ENCODE peak calls at places on chromosomes 3 and 15, in seven cellular contexts. D is aorta, V is mucosa of descending colon, K is ovary, S is MM.1S, C is heart right ventricle, G is transverse colon. I is an unnamed sample.

GRCh38 chr3:31448035-31448881 is 84.5 kb upstream of the STT3B start:
- DNase-seq in D (no peak), V (peak; percentile 63), K (no peak), S (peak; percentile 70), C (no peak), G (peak; percentile 35), I (no peak)

GRCh38 chr15:40118473-40118872 is 9.8 kb upstream of the BMF start:
- DNase-seq in D (no peak), V (no peak), K (no peak), S (no peak), C (no peak), G (no peak), I (no peak)

GRCh38 chr3:56878046-56878445 is 76.3 kb upstream of the ARHGEF3 start:
- DNase-seq in D (no peak), V (no peak), K (no peak), S (no peak), C (peak; percentile 53), G (no peak), I (no peak)

GRCh38 chr15:76377217-76377616 is 40.6 kb downstream of the ISL2 start:
- DNase-seq in D (no peak), V (no peak), K (no peak), S (no peak), C (no peak), G (no peak), I (no peak)

GRCh38 chr15:25541228-25541627 is 102.4 kb upstream of the UBE3A start:
- DNase-seq in D (no peak), V (no peak), K (no peak), S (no peak), C (no peak), G (no peak), I (no peak)

GRCh38 chr3:52233968-52234367 is 5.0 kb downstream of the TWF2 start:
- DNase-seq in D (no peak), V (no peak), K (no peak), S (no peak), C (peak; percentile 73), G (no peak), I (peak; percentile 74)

GRCh38 chr15:90947577-90948357 is 6.9 kb upstream of the RCCD1 start:
- DNase-seq in D (no peak), V (no peak), K (no peak), S (no peak), C (no peak), G (no peak), I (no peak)

GRCh38 chr3:140972833-140973232 is 31.2 kb downstream of the SLC25A36 start:
- DNase-seq in D (no peak), V (no peak), K (no peak), S (peak; percentile 25), C (no peak), G (no peak), I (no peak)

GRCh38 chr3:49614936-49615335 is 59.2 kb upstream of the APEH start:
- DNase-seq in D (no peak), V (no peak), K (no peak), S (no peak), C (no peak), G (no peak), I (no peak)

GRCh38 chr3:132210476-132211346 is 106.5 kb upstream of the ACP3 start:
- DNase-seq in D (no peak), V (peak; percentile 73), K (no peak), S (peak; percentile 50), C (no peak), G (peak; percentile 64), I (no peak)

GRCh38 chr15:63950911-63951481 is 95.3 kb downstream of the DAPK2 start:
- DNase-seq in D (no peak), V (no peak), K (no peak), S (no peak), C (no peak), G (no peak), I (no peak)

GRCh38 chr3:14143271-14143605 is 18.4 kb downstream of the TMEM43 start:
- DNase-seq in D (no peak), V (no peak), K (no peak), S (no peak), C (no peak), G (no peak), I (no peak)

GRCh38 chr15:68586274-68586961 is 7.6 kb downstream of the CORO2B start:
- DNase-seq in D (no peak), V (no peak), K (no peak), S (no peak), C (no peak), G (no peak), I (no peak)

GRCh38 chr3:71464613-71465012 is 118.9 kb downstream of the FOXP1 start:
- DNase-seq in D (no peak), V (no peak), K (no peak), S (no peak), C (no peak), G (no peak), I (no peak)

GRCh38 chr3:120204338-120204737 is 80.7 kb downstream of the GPR156 start:
- DNase-seq in D (no peak), V (no peak), K (no peak), S (no peak), C (no peak), G (no peak), I (no peak)

GRCh38 chr3:142987707-142988106 is 13.7 kb upstream of the U2SURP start:
- DNase-seq in D (no peak), V (no peak), K (no peak), S (peak; percentile 83), C (peak; percentile 22), G (no peak), I (peak; percentile 75)

GRCh38 chr15:45157056-45157455 is 27.3 kb downstream of the DUOX1 start:
- DNase-seq in D (no peak), V (no peak), K (no peak), S (no peak), C (no peak), G (no peak), I (no peak)

GRCh38 chr3:87626471-87626995 is 350.1 kb upstream of the POU1F1 start:
- DNase-seq in D (no peak), V (no peak), K (no peak), S (no peak), C (no peak), G (no peak), I (no peak)

GRCh38 chr3:147616998-147617619 is 207.9 kb downstream of the ZIC1 start:
- DNase-seq in D (no peak), V (no peak), K (no peak), S (peak; percentile 41), C (no peak), G (no peak), I (no peak)

GRCh38 chr3:50172615-50173220 is 17.6 kb downstream of the SEMA3F start:
- DNase-seq in D (no peak), V (no peak), K (no peak), S (no peak), C (peak; percentile 53), G (no peak), I (peak; percentile 11)

GRCh38 chr15:92909131-92909781 is 9.1 kb downstream of the CHD2 start:
- DNase-seq in D (no peak), V (no peak), K (no peak), S (no peak), C (no peak), G (no peak), I (no peak)

GRCh38 chr3:141972394-141972793 is 96.0 kb downstream of the ATP1B3 start:
- DNase-seq in D (no peak), V (no peak), K (no peak), S (no peak), C (no peak), G (no peak), I (no peak)

GRCh38 chr15:22786868-22787698 is 639 bp downstream of the NIPA1 start:
- DNase-seq in D (no peak), V (peak; percentile 64), K (no peak), S (peak; percentile 37), C (no peak), G (peak; percentile 30), I (no peak)

GRCh38 chr15:43125095-43125661 is 8.2 kb upstream of the TMEM62 start:
- DNase-seq in D (no peak), V (no peak), K (no peak), S (no peak), C (no peak), G (no peak), I (no peak)

GRCh38 chr3:11371758-11372157 is 99.6 kb downstream of the ATG7 start:
- DNase-seq in D (no peak), V (no peak), K (no peak), S (no peak), C (no peak), G (no peak), I (no peak)

GRCh38 chr3:136840252-136840651 is 21.3 kb downstream of the SLC35G2 start:
- DNase-seq in D (no peak), V (no peak), K (no peak), S (no peak), C (no peak), G (no peak), I (no peak)
- H3K4me1 ChIP-seq in D (peaks cover 5% of the 10 kb centered on the region), V (no peaks in the 10 kb centered on the region), K (no peaks in the 10 kb centered on the region), S (peaks cover 5% of the 10 kb centered on the region), C (peaks cover 38% of the 10 kb centered on the region), G (peaks cover 6% of the 10 kb centered on the region), I (peaks cover 12% of the 10 kb centered on the region)

DNA sequence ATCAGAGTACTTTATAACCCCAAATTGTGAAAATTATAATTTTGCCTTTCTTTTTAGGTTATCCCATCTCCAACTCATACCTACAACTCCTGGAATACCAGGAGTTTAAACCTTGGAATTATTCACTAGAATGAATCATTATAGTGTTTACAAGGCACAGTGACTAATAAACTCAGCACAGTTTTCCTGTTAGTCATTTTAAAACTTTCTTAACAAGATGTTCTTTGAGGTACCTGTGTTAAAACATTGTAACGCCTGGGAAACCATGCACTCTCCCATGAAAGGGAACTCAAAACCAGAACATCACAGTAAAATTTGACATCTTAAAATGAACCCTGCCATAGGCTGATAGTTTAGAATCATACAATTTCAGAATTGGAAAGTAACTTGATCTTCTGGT is 132.4 kb upstream of the OSTN start:
- DNase-seq in D (no peak), V (no peak), K (no peak), S (no peak), C (no peak), G (no peak), I (no peak)
- H3K4me1 ChIP-seq in D (no peaks in the 10 kb centered on the region), V (no peaks in the 10 kb centered on the region), K (no peaks in the 10 kb centered on the region), S (no peaks in the 10 kb centered on the region), C (no peaks in the 10 kb centered on the region), G (no peaks in the 10 kb centered on the region), I (no peaks in the 10 kb centered on the region)

GRCh38 chr3:37668431-37668830 is 193.2 kb upstream of the CTDSPL start:
- DNase-seq in D (peak; percentile 66), V (no peak), K (peak; percentile 44), S (no peak), C (peak; percentile 46), G (no peak), I (peak; percentile 28)
- H3K4me1 ChIP-seq in D (peaks cover 3% of the 10 kb centered on the region), V (peaks cover 15% of the 10 kb centered on the region), K (peaks cover 12% of the 10 kb centered on the region), S (no peaks in the 10 kb centered on the region), C (peaks cover 73% of the 10 kb centered on the region), G (peaks cover 27% of the 10 kb centered on the region), I (peaks cover 14% of the 10 kb centered on the region)

DNA sequence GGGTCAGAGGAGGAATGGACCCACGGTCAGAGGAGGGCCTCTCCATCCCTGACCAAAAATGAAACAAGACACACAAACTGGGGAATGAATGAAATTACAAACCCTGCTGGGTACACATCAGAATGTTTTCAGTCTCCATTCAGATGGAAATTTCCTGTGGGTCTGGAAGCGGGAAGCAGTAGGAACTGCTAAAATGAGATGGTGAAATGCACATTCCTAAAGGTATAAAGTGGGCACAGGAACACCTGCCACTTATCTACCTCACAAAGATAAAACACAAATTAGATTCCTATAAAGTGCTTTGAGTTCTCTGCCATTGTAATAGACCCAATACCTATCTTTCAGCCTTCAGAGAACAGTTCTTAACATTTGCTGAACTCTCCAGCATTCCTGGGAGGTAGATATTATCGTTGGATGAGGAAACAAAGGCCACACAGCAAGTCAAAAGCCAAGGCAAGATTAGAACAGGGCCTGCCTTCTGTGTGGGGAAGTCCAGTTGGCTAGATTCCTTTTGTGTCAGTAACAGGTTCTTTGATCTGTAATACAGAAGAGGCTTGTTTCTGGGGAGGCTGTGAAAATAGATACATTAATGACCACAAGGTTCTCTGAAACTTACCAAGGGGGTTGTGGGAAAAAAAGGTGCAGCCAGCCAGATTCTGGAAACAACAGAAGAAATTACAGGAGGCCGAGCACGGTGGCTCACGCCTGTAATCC is 98.4 kb downstream of the IGF2BP2 start:
- DNase-seq in D (no peak), V (no peak), K (no peak), S (peak; percentile 66), C (no peak), G (no peak), I (no peak)
- H3K4me1 ChIP-seq in D (no peaks in the 10 kb centered on the region), V (no peaks in the 10 kb centered on the region), K (no peaks in the 10 kb centered on the region), S (peaks cover 12% of the 10 kb centered on the region), C (peaks cover 5% of the 10 kb centered on the region), G (no peaks in the 10 kb centered on the region), I (no peaks in the 10 kb centered on the region)